ENCODE peak calls at places on chromosomes 13 and 19, in five cellular contexts. One of them, this sample, is unnamed.

GRCh38 chr19:948842-949496 is 23.1 kb downstream of the ARID3A start:
- DNase-seq in A549: no peak
- DNase-seq in ovary: peak; percentile 10
- DNase-seq in HCT116: no peak
- DNase-seq in body of pancreas: no peak
- DNase-seq in this sample: no peak

GRCh38 chr13:36395280-36395679 is 37.0 kb upstream of the CCNA1 start:
- DNase-seq in HCT116: no peak
- DNase-seq in body of pancreas: no peak
- DNase-seq in A549: peak; percentile 5
- DNase-seq in ovary: no peak
- DNase-seq in this sample: peak; percentile 17

GRCh38 chr13:101170306-101170705 is 246.0 kb downstream of the NALCN start:
- DNase-seq in ovary: no peak
- DNase-seq in A549: no peak
- DNase-seq in body of pancreas: no peak
- DNase-seq in HCT116: no peak
- DNase-seq in this sample: no peak

GRCh38 chr19:45483033-45483432 is 13.8 kb downstream of the RTN2 start:
- DNase-seq in body of pancreas: no peak
- DNase-seq in HCT116: no peak
- DNase-seq in A549: no peak
- DNase-seq in ovary: no peak
- DNase-seq in this sample: no peak

GRCh38 chr19:21474671-21475181 is 30.7 kb upstream of the ZNF429 start:
- DNase-seq in HCT116: no peak
- DNase-seq in ovary: peak; percentile 89
- DNase-seq in body of pancreas: peak; percentile 84
- DNase-seq in A549: no peak
- DNase-seq in this sample: peak; percentile 12

GRCh38 chr13:68727788-68728187 is 1379.8 kb upstream of the ATXN8OS start:
- DNase-seq in body of pancreas: no peak
- DNase-seq in HCT116: no peak
- DNase-seq in ovary: no peak
- DNase-seq in A549: no peak
- DNase-seq in this sample: no peak

GRCh38 chr13:62837895-62838294 is 1422.2 kb upstream of the PCDH20 start:
- DNase-seq in HCT116: no peak
- DNase-seq in A549: no peak
- DNase-seq in ovary: no peak
- DNase-seq in body of pancreas: no peak
- DNase-seq in this sample: no peak

GRCh38 chr19:9109959-9110358 is 2.7 kb upstream of the OR7G2 start:
- DNase-seq in body of pancreas: no peak
- DNase-seq in ovary: no peak
- DNase-seq in A549: no peak
- DNase-seq in HCT116: no peak
- DNase-seq in this sample: no peak

GRCh38 chr19:45164577-45165335 is 4.0 kb upstream of the NKPD1 start:
- DNase-seq in HCT116: peak; percentile 83
- DNase-seq in A549: no peak
- DNase-seq in ovary: peak; percentile 50
- DNase-seq in body of pancreas: peak; percentile 56
- DNase-seq in this sample: no peak

GRCh38 chr19:20038358-20039202 is 725 bp downstream of the ZNF682 start:
- DNase-seq in HCT116: no peak
- DNase-seq in A549: no peak
- DNase-seq in ovary: no peak
- DNase-seq in body of pancreas: no peak
- DNase-seq in this sample: peak; percentile 25

GRCh38 chr13:74191036-74191809 is 57.0 kb upstream of the KLF12 start:
- DNase-seq in HCT116: no peak
- DNase-seq in body of pancreas: no peak
- DNase-seq in ovary: no peak
- DNase-seq in A549: no peak
- DNase-seq in this sample: no peak

DNA sequence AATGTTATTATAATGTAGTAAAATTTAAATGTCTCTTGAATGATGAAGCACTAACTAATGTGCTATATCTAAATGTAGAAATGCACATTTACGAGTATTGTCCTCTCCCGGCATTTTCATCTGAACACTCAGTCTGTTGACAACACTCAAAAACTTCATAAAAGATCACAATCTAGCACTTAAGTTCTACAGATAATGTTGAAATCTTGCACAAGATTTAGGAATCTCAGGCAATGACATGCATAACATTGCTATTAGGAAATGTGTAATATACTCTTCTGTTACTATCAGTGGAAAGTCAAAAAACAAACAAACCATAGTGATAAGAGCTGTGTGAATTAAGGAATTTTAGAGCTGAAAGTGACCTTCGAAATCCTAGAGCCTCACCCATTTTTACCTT is 37.5 kb upstream of the XPO4 start:
- DNase-seq in A549: no peak
- DNase-seq in body of pancreas: no peak
- DNase-seq in HCT116: no peak
- DNase-seq in ovary: no peak
- DNase-seq in this sample: no peak
- TF ChIP-seq POLR2A in A549: no peak
- TF ChIP-seq POLR2A in body of pancreas: no peak
- TF ChIP-seq POLR2A in HCT116: no peak
- TF ChIP-seq POLR2A in ovary: no peak
- TF ChIP-seq POLR2A in this sample: no peak

DNA sequence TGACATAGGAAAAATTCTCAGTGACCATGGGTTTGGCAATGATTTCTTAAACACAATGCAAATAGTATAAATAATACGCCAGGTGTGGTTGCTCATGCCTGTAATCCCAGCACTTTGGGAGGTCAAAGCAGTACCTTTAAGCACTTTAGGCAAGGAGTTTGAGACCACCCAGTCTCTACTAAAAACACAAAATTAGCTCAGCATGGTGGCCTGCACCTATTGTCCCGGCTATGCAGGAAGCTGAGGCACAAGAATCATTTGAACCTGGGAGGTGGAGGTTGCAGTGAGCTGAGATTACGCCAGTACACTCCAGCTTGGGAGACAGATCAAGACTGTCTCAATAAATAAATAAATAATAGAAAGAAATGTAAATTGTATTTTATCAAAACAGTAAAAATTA is 356.5 kb upstream of the SLITRK6 start:
- DNase-seq in ovary: no peak
- DNase-seq in body of pancreas: no peak
- DNase-seq in A549: no peak
- DNase-seq in HCT116: no peak
- DNase-seq in this sample: no peak
- TF ChIP-seq POLR2A in ovary: no peak
- TF ChIP-seq POLR2A in body of pancreas: no peak
- TF ChIP-seq POLR2A in A549: no peak
- TF ChIP-seq POLR2A in HCT116: no peak
- TF ChIP-seq POLR2A in this sample: no peak

DNA sequence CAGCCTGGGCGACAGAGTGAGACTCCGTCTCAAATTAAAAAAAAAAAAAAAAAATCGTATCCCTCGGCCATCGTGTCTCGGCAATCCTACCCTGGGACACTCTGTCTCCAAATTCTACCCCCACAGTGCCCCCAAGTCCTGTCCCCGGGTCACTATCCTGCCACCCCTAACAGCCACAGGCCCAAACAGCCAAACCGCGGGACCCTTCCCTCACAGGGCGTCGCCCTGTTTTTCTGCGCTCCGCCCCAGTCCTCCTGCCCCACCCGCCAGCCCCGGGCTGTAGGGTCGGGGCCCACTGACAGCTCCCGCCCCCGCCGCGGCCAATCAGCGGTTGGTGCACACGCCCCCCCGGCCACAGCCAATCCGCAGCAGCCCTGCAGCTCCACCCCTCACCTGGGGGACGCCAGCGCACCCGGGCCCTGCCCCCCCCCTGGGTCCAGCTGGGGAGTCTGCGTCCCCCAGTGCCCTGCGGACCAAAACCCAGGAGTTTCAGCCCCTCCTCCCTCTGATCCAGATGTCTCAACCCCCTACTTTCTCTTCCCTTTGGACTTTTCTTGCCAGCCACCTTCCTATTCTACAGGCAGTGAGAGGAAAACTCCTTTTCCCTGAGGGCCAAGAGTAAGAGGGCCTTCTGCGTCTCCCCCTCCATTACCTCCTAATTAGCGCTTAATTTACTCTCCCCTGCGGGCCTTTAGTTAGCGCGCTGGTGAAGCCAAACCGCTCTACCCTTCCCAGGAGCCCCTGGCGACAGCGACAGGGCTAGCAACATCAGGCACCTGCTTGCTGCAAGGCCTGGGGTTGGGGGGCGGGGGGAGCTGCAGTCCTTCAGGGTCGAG is 1.5 kb upstream of the BCAT2 start:
- DNase-seq in HCT116: no peak
- DNase-seq in ovary: peak; percentile 97
- DNase-seq in body of pancreas: peak; percentile 97
- DNase-seq in A549: peak; percentile 66
- DNase-seq in this sample: peak; percentile 88
- TF ChIP-seq POLR2A in HCT116: no peak
- TF ChIP-seq POLR2A in ovary: peak; percentile 90
- TF ChIP-seq POLR2A in body of pancreas: peak; percentile 96
- TF ChIP-seq POLR2A in A549: no peak
- TF ChIP-seq POLR2A in this sample: peak; percentile 36

GRCh38 chr19:13847033-13847899 is 29.7 kb upstream of the NANOS3 start:
- DNase-seq in HCT116: peak; percentile 87
- DNase-seq in body of pancreas: peak; percentile 97
- DNase-seq in ovary: peak; percentile 97
- DNase-seq in A549: no peak
- DNase-seq in this sample: peak; percentile 92
- TF ChIP-seq POLR2A in HCT116: peak; percentile 31
- TF ChIP-seq POLR2A in body of pancreas: peak; percentile 93
- TF ChIP-seq POLR2A in ovary: peak; percentile 90
- TF ChIP-seq POLR2A in A549: no peak
- TF ChIP-seq POLR2A in this sample: peak; percentile 67

DNA sequence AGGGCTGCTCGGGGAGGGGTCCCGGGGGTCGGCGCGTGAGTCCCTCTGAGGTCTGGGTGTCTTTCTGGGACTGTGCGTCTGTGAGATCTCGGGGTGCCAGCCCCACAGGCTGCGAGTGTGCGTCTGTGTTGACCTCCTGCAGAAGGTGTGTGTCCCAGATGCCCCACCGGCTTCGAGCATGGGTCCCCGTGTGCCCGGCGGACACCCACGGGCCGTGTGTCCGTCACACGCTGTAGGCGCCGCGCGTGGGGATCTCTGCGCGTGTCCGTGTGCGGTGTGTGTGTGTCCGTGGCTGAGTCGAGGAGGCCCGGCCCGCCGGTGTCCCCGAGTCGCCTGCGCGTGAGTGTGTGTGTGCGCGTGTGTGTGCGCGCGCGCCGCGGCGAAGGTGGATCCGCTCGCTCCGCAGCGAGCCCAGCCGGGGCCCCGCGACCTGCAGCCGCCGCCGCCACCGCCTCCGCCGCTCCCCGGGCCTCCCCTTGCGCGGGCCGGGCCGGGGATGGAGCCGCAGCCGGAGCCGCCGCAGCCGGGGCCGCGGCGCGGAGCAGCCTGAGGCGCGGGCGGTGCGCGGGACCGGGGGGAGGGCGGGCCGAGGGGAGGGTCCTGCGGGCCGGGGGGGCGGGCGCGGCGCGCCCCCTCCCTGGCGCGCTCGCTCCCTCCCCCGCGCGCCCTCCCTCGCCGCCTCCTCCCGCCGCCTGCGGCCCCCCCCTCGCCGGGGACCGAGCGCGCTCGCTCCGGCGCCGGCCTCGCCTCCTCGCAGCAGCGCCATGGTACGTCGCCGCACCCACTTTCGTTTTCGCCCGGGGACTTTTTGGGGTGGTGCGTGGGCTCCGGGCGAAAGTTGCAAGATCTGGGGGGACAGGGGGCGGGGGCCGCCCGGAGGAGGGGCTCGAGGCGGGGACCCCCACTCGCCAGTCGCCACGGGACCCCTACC is 7.2 kb upstream of the NFIC start:
- DNase-seq in ovary: peak; percentile 82
- DNase-seq in body of pancreas: peak; percentile 79
- DNase-seq in A549: no peak
- DNase-seq in HCT116: no peak
- DNase-seq in this sample: peak; percentile 81
- TF ChIP-seq POLR2A in ovary: peak; percentile 49
- TF ChIP-seq POLR2A in body of pancreas: peak; percentile 65
- TF ChIP-seq POLR2A in A549: peak; percentile 4
- TF ChIP-seq POLR2A in HCT116: no peak
- TF ChIP-seq POLR2A in this sample: no peak

DNA sequence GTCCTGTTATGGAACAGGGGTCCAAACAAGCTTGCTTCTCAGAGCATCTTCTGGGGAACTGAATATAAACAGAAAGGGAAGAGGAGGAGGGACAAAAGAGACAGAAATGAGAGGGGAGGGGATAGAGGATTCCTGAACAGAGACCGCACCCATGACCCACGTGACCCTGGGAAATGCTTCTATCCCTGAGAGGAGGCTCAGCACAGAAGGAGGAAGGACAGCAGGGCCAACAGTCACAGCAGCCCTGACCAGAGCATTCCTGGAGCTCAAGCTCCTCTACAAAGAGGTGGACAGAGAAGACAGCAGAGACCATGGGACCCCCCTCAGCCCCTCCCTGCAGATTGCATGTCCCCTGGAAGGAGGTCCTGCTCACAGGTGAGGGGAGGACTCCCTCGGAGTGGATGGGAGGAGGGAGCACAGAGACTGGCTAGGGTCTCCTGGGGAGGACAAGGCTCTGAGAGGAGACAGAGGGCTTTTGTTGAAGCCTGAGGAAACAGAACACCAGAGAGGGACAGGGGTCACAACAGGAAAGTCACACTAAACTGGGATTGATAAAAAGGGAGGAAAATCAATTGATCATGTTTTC is at the start of gene CEACAM6:
- DNase-seq in HCT116: no peak
- DNase-seq in body of pancreas: no peak
- DNase-seq in ovary: no peak
- DNase-seq in A549: peak; percentile 47
- DNase-seq in this sample: no peak
- TF ChIP-seq POLR2A in HCT116: no peak
- TF ChIP-seq POLR2A in body of pancreas: no peak
- TF ChIP-seq POLR2A in ovary: no peak
- TF ChIP-seq POLR2A in A549: no peak
- TF ChIP-seq POLR2A in this sample: no peak